ENCODE peak calls at places on chromosomes 1 and 21, in four cellular contexts. W, N, O and G are unnamed samples.

GRCh38 chr21:45763506-45763905 is 120.0 kb downstream of the PCBP3 start:
- DNase-seq in W (no peak), N (no peak), O (no peak), G (no peak)

GRCh38 chr1:172359531-172359991 is 60.9 kb upstream of the C1orf105 start:
- DNase-seq in W (no peak), N (peak), O (peak), G (peak)

GRCh38 chr1:67134692-67135091 is at the start of gene C1orf141:
- DNase-seq in W (no peak), N (no peak), O (no peak), G (peak)

GRCh38 chr1:237411621-237412020 is 369.6 kb downstream of the RYR2 start:
- DNase-seq in W (no peak), N (peak), O (no peak), G (no peak)

GRCh38 chr1:236323819-236324411 is 42.2 kb upstream of the ERO1B start:
- DNase-seq in W (no peak), N (no peak), O (no peak), G (no peak)

GRCh38 chr21:23986214-23986613 is 1621.1 kb downstream of the MRPL39 start:
- DNase-seq in W (no peak), N (no peak), O (no peak), G (no peak)

GRCh38 chr1:151720974-151721787 is at the start of gene RIIAD1:
- DNase-seq in W (peak), N (no peak), O (peak), G (no peak)

GRCh38 chr1:61742620-61743431 is 546 bp downstream of the PATJ start:
- DNase-seq in W (no peak), N (peak), O (peak), G (peak)

GRCh38 chr1:7679873-7680790 is 91.0 kb upstream of the VAMP3 start:
- DNase-seq in W (peak), N (no peak), O (peak), G (peak)

GRCh38 chr21:36852293-36852692 is 114.2 kb downstream of the HLCS start:
- DNase-seq in W (no peak), N (no peak), O (no peak), G (no peak)

GRCh38 chr1:113871597-113872113 is at the start of gene PTPN22:
- DNase-seq in W (no peak), N (peak), O (peak), G (peak)

GRCh38 chr21:46323227-46323709 is 402 bp downstream of the C21orf58 start:
- DNase-seq in W (no peak), N (no peak), O (peak), G (no peak)

GRCh38 chr1:18265641-18266040 is 158.0 kb downstream of the IGSF21 start:
- DNase-seq in W (no peak), N (no peak), O (no peak), G (no peak)

GRCh38 chr1:3032371-3032862 is 11.2 kb downstream of the ACTRT2 start:
- DNase-seq in W (no peak), N (no peak), O (no peak), G (no peak)

GRCh38 chr1:109485001-109485400 is 1.3 kb downstream of the ATXN7L2 start:
- DNase-seq in W (peak), N (no peak), O (no peak), G (no peak)

GRCh38 chr1:23793018-23793781 is 2.3 kb downstream of the LYPLA2 start:
- DNase-seq in W (peak), N (no peak), O (peak), G (peak)

GRCh38 chr1:9609998-9610397 is 21.3 kb downstream of the TMEM201 start:
- DNase-seq in W (no peak), N (no peak), O (no peak), G (no peak)

GRCh38 chr1:231419147-231419546 is 2.9 kb downstream of the EGLN1 start:
- DNase-seq in W (no peak), N (peak), O (no peak), G (no peak)

GRCh38 chr1:159869173-159869572 is 6.7 kb upstream of the VSIG8 start:
- DNase-seq in W (peak), N (peak), O (peak), G (peak)

GRCh38 chr1:198892065-198892464 is 253.2 kb downstream of the PTPRC start:
- DNase-seq in W (no peak), N (peak), O (peak), G (peak)

GRCh38 chr1:110612060-110612745 is 6.0 kb upstream of the KCNA2 start:
- DNase-seq in W (no peak), N (peak), O (no peak), G (no peak)

GRCh38 chr1:6396998-6397397 is 3.4 kb upstream of the ACOT7 start:
- DNase-seq in W (no peak), N (peak), O (no peak), G (no peak)

GRCh38 chr1:9651565-9652378 is at the start of gene PIK3CD:
- DNase-seq in W (no peak), N (peak), O (peak), G (peak)

GRCh38 chr1:16971330-16972209 is 8.8 kb downstream of the MFAP2 start:
- DNase-seq in W (no peak), N (no peak), O (peak), G (peak)

GRCh38 chr1:228374711-228375577 is 31.7 kb downstream of the TRIM11 start:
- DNase-seq in W (no peak), N (no peak), O (no peak), G (peak)

GRCh38 chr1:6358757-6359567 is 34.6 kb downstream of the ACOT7 start:
- DNase-seq in W (no peak), N (no peak), O (peak), G (peak)

GRCh38 chr1:210754931-210755670 is 378.8 kb downstream of the KCNH1 start:
- DNase-seq in W (no peak), N (peak), O (no peak), G (peak)

GRCh38 chr1:235940282-235940681 is 73.6 kb upstream of the LYST start:
- DNase-seq in W (no peak), N (no peak), O (no peak), G (no peak)

GRCh38 chr1:111422546-111423391 is 4.8 kb downstream of the OVGP1 start:
- DNase-seq in W (no peak), N (peak), O (peak), G (no peak)

GRCh38 chr1:209648931-209649776 is 3.1 kb downstream of the LAMB3 start:
- DNase-seq in W (peak), N (peak), O (peak), G (peak)

GRCh38 chr1:48000883-48001282 is 3.7 kb upstream of the TRABD2B start:
- DNase-seq in W (no peak), N (no peak), O (no peak), G (no peak)

GRCh38 chr1:100253552-100253951 is 3.9 kb upstream of the DBT start:
- DNase-seq in W (no peak), N (no peak), O (no peak), G (no peak)
- H2AFZ ChIP-seq in W (peak), N (no peak), O (no peak), G (no peak)

GRCh38 chr1:58619286-58620054 is 42.4 kb upstream of the TACSTD2 start:
- DNase-seq in W (no peak), N (no peak), O (no peak), G (no peak)

GRCh38 chr1:58620926-58621325 is 43.9 kb upstream of the TACSTD2 start:
- DNase-seq in W (no peak), N (peak), O (no peak), G (no peak)

GRCh38 chr1:58621375-58621774 is 44.3 kb upstream of the TACSTD2 start:
- DNase-seq in W (no peak), N (no peak), O (no peak), G (no peak)

GRCh38 chr1:58620259-58620658 is 43.2 kb upstream of the TACSTD2 start:
- DNase-seq in W (no peak), N (peak), O (no peak), G (no peak)

DNA sequence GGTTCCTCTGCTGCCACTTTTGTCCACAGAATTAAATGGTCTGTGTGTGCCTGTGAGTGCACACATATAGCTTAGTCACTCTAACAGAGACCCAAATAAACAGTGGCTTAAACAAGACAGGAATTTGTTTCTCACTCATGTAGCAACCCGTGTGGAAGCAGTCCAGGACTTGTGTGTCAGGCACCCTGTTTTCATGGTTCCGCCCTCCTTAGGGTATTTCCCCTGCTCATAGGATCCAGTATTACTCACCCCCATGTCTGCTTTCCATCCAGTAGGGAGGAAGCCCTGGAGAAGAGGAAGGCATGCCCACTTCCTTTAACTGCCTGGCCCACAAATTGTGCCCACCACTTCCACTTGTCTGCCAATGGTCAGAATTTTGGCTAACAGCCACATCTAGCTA is 41.3 kb upstream of the TACSTD2 start:
- DNase-seq in W (no peak), N (peak), O (peak), G (peak)
- H2AFZ ChIP-seq in W (no peak), N (no peak), O (no peak), G (peak)

GRCh38 chr1:157236072-157236471 is 97.9 kb upstream of the ETV3 start:
- DNase-seq in W (no peak), N (no peak), O (no peak), G (no peak)

GRCh38 chr1:157239936-157240335 is 101.7 kb upstream of the ETV3 start:
- DNase-seq in W (no peak), N (no peak), O (no peak), G (no peak)

GRCh38 chr1:157237522-157237921 is 99.3 kb upstream of the ETV3 start:
- DNase-seq in W (no peak), N (no peak), O (no peak), G (no peak)

GRCh38 chr1:157241185-157241538 is 103.0 kb upstream of the ETV3 start:
- DNase-seq in W (no peak), N (no peak), O (no peak), G (no peak)

GRCh38 chr1:157240495-157241184 is 102.4 kb upstream of the ETV3 start:
- DNase-seq in W (no peak), N (no peak), O (no peak), G (no peak)
- H2AFZ ChIP-seq in W (no peak), N (no peak), O (no peak), G (no peak)

GRCh38 chr1:92191726-92192125 is 26.0 kb upstream of the C1orf146 start:
- DNase-seq in W (no peak), N (no peak), O (no peak), G (no peak)
- H2AFZ ChIP-seq in W (peak), N (no peak), O (no peak), G (no peak)

DNA sequence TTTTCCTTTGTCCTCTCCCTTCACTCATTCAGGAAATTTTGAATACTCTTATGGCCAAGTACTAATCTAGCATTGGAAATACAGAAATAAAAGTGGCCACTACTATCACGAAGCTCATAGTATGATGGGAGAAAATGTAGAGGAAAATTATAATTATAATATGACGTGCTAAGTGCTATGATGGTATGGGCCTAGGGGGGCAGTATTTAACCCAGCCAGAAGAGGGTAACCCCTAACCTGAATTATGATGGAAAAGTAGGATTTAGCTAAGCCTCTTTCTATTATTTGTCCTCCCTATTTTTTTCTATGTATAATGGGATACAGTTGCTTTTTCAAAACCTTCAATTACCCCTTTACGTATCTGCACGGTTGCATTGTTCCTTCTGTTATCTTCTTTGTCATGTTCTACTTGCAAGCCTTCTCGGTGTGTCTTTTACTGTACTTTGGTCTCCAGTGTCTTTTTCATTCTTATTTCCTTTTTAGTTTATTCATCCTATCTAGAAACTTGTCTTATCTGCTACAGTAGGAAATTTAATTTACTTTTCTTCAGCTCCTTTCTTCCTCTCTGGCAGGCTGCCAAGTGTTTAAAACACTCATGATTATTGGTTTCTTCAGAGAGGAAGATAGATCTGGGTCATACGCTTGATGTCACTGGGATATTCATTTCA is 88.8 kb upstream of the GPR52 start:
- DNase-seq in W (peak), N (no peak), O (no peak), G (no peak)
- H2AFZ ChIP-seq in W (no peak), N (no peak), O (no peak), G (no peak)